ENCODE peak calls at places on chromosome 2, in eight cellular contexts. U is GM23248; C is NCI-H2081; K is cerebellum; D is KBM-7; J is T-helper 9 cell; O is CD4-positive, alpha-beta T cell; A is activated naive CD8-positive, alpha-beta T cell treated with anti-CD3 and anti-CD28 coated beads, Interleukin-2, amount 50 U/mL, for 24 hours. Z is an unnamed sample.

GRCh38 chr2:96207073-96207777 is 1.4 kb downstream of the STARD7 start:
- DNase-seq in D (peak), C (no peak), J (no peak), U (peak), O (no peak), A (no peak), K (no peak), Z (no peak)

GRCh38 chr2:218259099-218259921 is 1.5 kb upstream of the GPBAR1 start:
- DNase-seq in C (no peak), D (no peak), J (no peak), U (peak), O (no peak), K (no peak), A (no peak), Z (peak)

GRCh38 chr2:85921659-85922058 is 32.9 kb upstream of the ST3GAL5 start:
- DNase-seq in U (no peak), K (no peak), O (no peak), A (no peak), D (peak), C (no peak), J (no peak), Z (no peak)

GRCh38 chr2:232623768-232624553 is 9.4 kb upstream of the EFHD1 start:
- DNase-seq in C (peak), K (no peak), U (no peak), J (no peak), O (no peak), A (no peak), D (no peak), Z (no peak)

GRCh38 chr2:16318051-16318450 is 347.6 kb downstream of the CYRIA start:
- DNase-seq in J (no peak), U (no peak), O (no peak), A (no peak), C (no peak), D (no peak), K (no peak), Z (no peak)

GRCh38 chr2:228919808-228920207 is 351.3 kb downstream of the PID1 start:
- DNase-seq in K (no peak), C (no peak), U (no peak), D (no peak), J (no peak), O (no peak), A (no peak), Z (no peak)

GRCh38 chr2:86622409-86622877 is 1.2 kb downstream of the RNF103 start:
- DNase-seq in U (peak), K (peak), A (peak), D (peak), J (peak), C (peak), O (no peak), Z (peak)

GRCh38 chr2:202127793-202128215 is 54.7 kb downstream of the KIAA2012 start:
- DNase-seq in D (no peak), U (no peak), O (no peak), K (no peak), A (no peak), J (no peak), C (no peak), Z (no peak)

GRCh38 chr2:200604571-200605255 is 18.9 kb downstream of the AOX1 start:
- DNase-seq in K (no peak), D (no peak), C (no peak), O (no peak), U (peak), A (no peak), J (no peak), Z (no peak)

GRCh38 chr2:53202063-53202462 is 565.5 kb upstream of the CHAC2 start:
- DNase-seq in J (no peak), A (no peak), O (no peak), U (peak), C (peak), D (peak), K (peak), Z (peak)

GRCh38 chr2:240848900-240849680 is 19.5 kb upstream of the AGXT start:
- DNase-seq in J (no peak), D (no peak), O (no peak), A (no peak), C (no peak), U (no peak), K (no peak), Z (no peak)

GRCh38 chr2:154910701-154911100 is 212.2 kb downstream of the KCNJ3 start:
- DNase-seq in K (no peak), C (no peak), J (no peak), A (no peak), D (no peak), O (no peak), U (no peak), Z (no peak)

GRCh38 chr2:127080941-127081769 is 25.8 kb downstream of the BIN1 start:
- DNase-seq in J (peak), A (peak), C (no peak), K (peak), O (peak), U (no peak), D (no peak), Z (no peak)

GRCh38 chr2:199968126-199968525 is 12.7 kb downstream of the MAIP1 start:
- DNase-seq in A (no peak), D (no peak), U (no peak), J (no peak), C (no peak), K (no peak), O (no peak), Z (no peak)

GRCh38 chr2:13193900-13194299 is 477.2 kb downstream of the TRIB2 start:
- DNase-seq in A (no peak), U (peak), K (no peak), D (peak), O (no peak), C (peak), J (no peak), Z (peak)

GRCh38 chr2:207632575-207633492 is 7.6 kb upstream of the METTL21A start:
- DNase-seq in K (no peak), A (no peak), C (no peak), O (no peak), D (peak), U (peak), J (no peak), Z (peak)

GRCh38 chr2:234632527-234633391 is 135.9 kb upstream of the ARL4C start:
- DNase-seq in K (no peak), O (no peak), D (no peak), U (peak), J (no peak), A (no peak), C (no peak), Z (peak)

GRCh38 chr2:20355131-20355530 is 4.5 kb upstream of the PUM2 start:
- DNase-seq in U (peak), A (no peak), K (no peak), O (no peak), J (no peak), C (no peak), D (no peak), Z (no peak)

GRCh38 chr2:116718451-116718850 is 1096.0 kb upstream of the DDX18 start:
- DNase-seq in D (no peak), A (no peak), C (no peak), O (no peak), U (no peak), J (no peak), K (no peak), Z (no peak)

GRCh38 chr2:238099709-238100048 is 461 bp upstream of the ESPNL start:
- DNase-seq in J (no peak), O (no peak), U (no peak), C (no peak), D (no peak), K (no peak), A (no peak), Z (no peak)

GRCh38 chr2:225233234-225233633 is 166.3 kb upstream of the NYAP2 start:
- DNase-seq in D (no peak), U (peak), C (no peak), A (no peak), K (no peak), J (no peak), O (no peak), Z (peak)

GRCh38 chr2:127829845-127830246 is 18.9 kb upstream of the WDR33 start:
- DNase-seq in K (no peak), U (no peak), J (peak), C (no peak), D (peak), A (peak), O (peak), Z (no peak)

GRCh38 chr2:100470898-100471514 is 724 bp downstream of the NMS start:
- DNase-seq in A (peak), J (no peak), C (no peak), D (peak), K (no peak), U (peak), O (no peak), Z (peak)

GRCh38 chr2:168293766-168294165 is 46.4 kb upstream of the STK39 start:
- DNase-seq in C (no peak), J (no peak), A (no peak), O (no peak), D (no peak), U (no peak), K (no peak), Z (no peak)

GRCh38 chr2:234395801-234396478 is 100.9 kb downstream of the ARL4C start:
- DNase-seq in U (no peak), J (no peak), D (no peak), O (no peak), C (peak), K (no peak), A (no peak), Z (no peak)

GRCh38 chr2:159149786-159150185 is 136.7 kb downstream of the WDSUB1 start:
- DNase-seq in C (no peak), K (no peak), A (no peak), U (no peak), D (no peak), O (no peak), J (no peak), Z (no peak)